ENCODE peak calls at places on chromosomes 5 and 9, in six cellular contexts. A, F, T, I, W and D are unnamed samples.

GRCh38 chr9:129614932-129615331 is 6.0 kb downstream of the C9orf50 start:
- DNase-seq in A (no peak), F (no peak), T (no peak), I (no peak), W (no peak), D (no peak)

GRCh38 chr5:93340881-93341280 is 240.1 kb downstream of the NR2F1-AS1 start:
- DNase-seq in A (no peak), F (no peak), T (peak), I (no peak), W (no peak), D (no peak)

GRCh38 chr5:134127376-134127861 is 12.9 kb downstream of the TCF7 start:
- DNase-seq in A (no peak), F (no peak), T (peak), I (peak), W (no peak), D (no peak)

GRCh38 chr9:127919253-127919815 is 2.5 kb upstream of the ST6GALNAC4 start:
- DNase-seq in A (no peak), F (no peak), T (peak), I (no peak), W (no peak), D (peak)

GRCh38 chr5:148615644-148616283 is 38.6 kb downstream of the HTR4 start:
- DNase-seq in A (no peak), F (no peak), T (no peak), I (no peak), W (no peak), D (no peak)

GRCh38 chr9:131651599-131651998 is 88.3 kb downstream of the RAPGEF1 start:
- DNase-seq in A (no peak), F (no peak), T (peak), I (no peak), W (no peak), D (no peak)

GRCh38 chr5:154721476-154722058 is 33.6 kb upstream of the LARP1 start:
- DNase-seq in A (no peak), F (no peak), T (no peak), I (no peak), W (no peak), D (no peak)

GRCh38 chr5:103474671-103475070 is 87.9 kb downstream of the NUDT12 start:
- DNase-seq in A (no peak), F (no peak), T (no peak), I (no peak), W (no peak), D (no peak)

GRCh38 chr9:3675964-3676363 is 150.2 kb upstream of the RFX3 start:
- DNase-seq in A (no peak), F (no peak), T (no peak), I (no peak), W (no peak), D (no peak)

GRCh38 chr9:16679327-16679821 is 191.1 kb downstream of the BNC2 start:
- DNase-seq in A (no peak), F (no peak), T (no peak), I (no peak), W (peak), D (no peak)

GRCh38 chr9:24698864-24699518 is 153.3 kb upstream of the IZUMO3 start:
- DNase-seq in A (no peak), F (no peak), T (no peak), I (peak), W (no peak), D (no peak)

GRCh38 chr9:77968506-77968905 is 63.1 kb downstream of the GNAQ start:
- DNase-seq in A (no peak), F (no peak), T (no peak), I (no peak), W (no peak), D (no peak)